ENCODE peak calls at places on chromosomes 5 and 9, in seven cellular contexts. One of them, this sample, is unnamed.
A peak's percentile ranks its signal among the peaks of the same experiment; 100 is the strongest.

GRCh38 chr9:135468866-135469521 is 10.6 kb upstream of the PPP1R26 start:
- DNase-seq in ovary: no peak
- DNase-seq in psoas muscle: no peak
- DNase-seq in A549: no peak
- DNase-seq in left ventricle myocardium inferior: no peak
- DNase-seq in IMR-90: peak; percentile 46
- DNase-seq in sigmoid colon: no peak
- DNase-seq in this sample: no peak

GRCh38 chr9:84668204-84669007 is 1.1 kb upstream of the NTRK2 start:
- DNase-seq in ovary: peak; percentile 83
- DNase-seq in psoas muscle: peak; percentile 74
- DNase-seq in A549: peak; percentile 67
- DNase-seq in left ventricle myocardium inferior: peak; percentile 65
- DNase-seq in IMR-90: peak; percentile 19
- DNase-seq in sigmoid colon: no peak
- DNase-seq in this sample: peak; percentile 69

GRCh38 chr5:1270933-1271914 is 23.6 kb downstream of the TERT start:
- DNase-seq in ovary: no peak
- DNase-seq in psoas muscle: no peak
- DNase-seq in A549: no peak
- DNase-seq in left ventricle myocardium inferior: no peak
- DNase-seq in IMR-90: no peak
- DNase-seq in sigmoid colon: no peak
- DNase-seq in this sample: no peak

GRCh38 chr9:63859475-63860215 is 1425.4 kb downstream of the FOXD4L5 start:
- DNase-seq in ovary: no peak
- DNase-seq in psoas muscle: peak; percentile 50
- DNase-seq in A549: peak; percentile 30
- DNase-seq in left ventricle myocardium inferior: peak; percentile 33
- DNase-seq in IMR-90: no peak
- DNase-seq in sigmoid colon: no peak
- DNase-seq in this sample: peak; percentile 42

GRCh38 chr5:162323471-162323870 is 255.9 kb downstream of the GABRG2 start:
- DNase-seq in ovary: no peak
- DNase-seq in psoas muscle: no peak
- DNase-seq in A549: no peak
- DNase-seq in left ventricle myocardium inferior: no peak
- DNase-seq in IMR-90: no peak
- DNase-seq in sigmoid colon: no peak
- DNase-seq in this sample: no peak

GRCh38 chr5:43702815-43703214 is 99.8 kb downstream of the NNT start:
- DNase-seq in ovary: no peak
- DNase-seq in psoas muscle: no peak
- DNase-seq in A549: no peak
- DNase-seq in left ventricle myocardium inferior: no peak
- DNase-seq in IMR-90: peak; percentile 23
- DNase-seq in sigmoid colon: no peak
- DNase-seq in this sample: no peak

GRCh38 chr9:129309906-129310305 is 131.8 kb upstream of the IER5L start:
- DNase-seq in ovary: peak; percentile 13
- DNase-seq in psoas muscle: peak; percentile 15
- DNase-seq in A549: no peak
- DNase-seq in left ventricle myocardium inferior: no peak
- DNase-seq in IMR-90: no peak
- DNase-seq in sigmoid colon: peak; percentile 15
- DNase-seq in this sample: peak; percentile 0

GRCh38 chr5:71454913-71455312 is 538 bp upstream of the BDP1 start:
- DNase-seq in ovary: no peak
- DNase-seq in psoas muscle: no peak
- DNase-seq in A549: no peak
- DNase-seq in left ventricle myocardium inferior: no peak
- DNase-seq in IMR-90: no peak
- DNase-seq in sigmoid colon: no peak
- DNase-seq in this sample: peak; percentile 22

GRCh38 chr5:124866355-124867063 is 120.1 kb upstream of the ZNF608 start:
- DNase-seq in ovary: no peak
- DNase-seq in psoas muscle: no peak
- DNase-seq in A549: no peak
- DNase-seq in left ventricle myocardium inferior: no peak
- DNase-seq in IMR-90: no peak
- DNase-seq in sigmoid colon: no peak
- DNase-seq in this sample: no peak
- H3K27ac ChIP-seq in ovary: no peak overlapping the region
- H3K27ac ChIP-seq in psoas muscle: no peak overlapping the region
- H3K27ac ChIP-seq in A549: no peak overlapping the region
- H3K27ac ChIP-seq in left ventricle myocardium inferior: no peak overlapping the region
- H3K27ac ChIP-seq in IMR-90: no peak overlapping the region
- H3K27ac ChIP-seq in sigmoid colon: peak overlapping the region; percentile 27
- H3K27ac ChIP-seq in this sample: no peak overlapping the region

GRCh38 chr9:69745716-69746538 is 13.9 kb downstream of the PTAR1 start:
- DNase-seq in ovary: no peak
- DNase-seq in psoas muscle: no peak
- DNase-seq in A549: no peak
- DNase-seq in left ventricle myocardium inferior: no peak
- DNase-seq in IMR-90: peak; percentile 47
- DNase-seq in sigmoid colon: no peak
- DNase-seq in this sample: no peak
- TF ChIP-seq CTCF in ovary: no peak
- TF ChIP-seq CTCF in psoas muscle: no peak
- TF ChIP-seq CTCF in A549: peak; percentile 47
- TF ChIP-seq CTCF in left ventricle myocardium inferior: peak; percentile 24
- TF ChIP-seq CTCF in IMR-90: peak; percentile 49
- TF ChIP-seq CTCF in sigmoid colon: no peak
- TF ChIP-seq CTCF in this sample: no peak

GRCh38 chr5:74636149-74636548 is 4.4 kb downstream of the ENC1 start:
- DNase-seq in ovary: no peak
- DNase-seq in psoas muscle: no peak
- DNase-seq in A549: no peak
- DNase-seq in left ventricle myocardium inferior: no peak
- DNase-seq in IMR-90: no peak
- DNase-seq in sigmoid colon: no peak
- DNase-seq in this sample: no peak
- H3K4me1 ChIP-seq in ovary: peaks cover 24% of the 10 kb centered on the region
- H3K4me1 ChIP-seq in psoas muscle: peaks cover 23% of the 10 kb centered on the region
- H3K4me1 ChIP-seq in A549: peaks cover 55% of the 10 kb centered on the region
- H3K4me1 ChIP-seq in left ventricle myocardium inferior: peaks cover 89% of the 10 kb centered on the region
- H3K4me1 ChIP-seq in IMR-90: peaks cover 28% of the 10 kb centered on the region
- H3K4me1 ChIP-seq in sigmoid colon: peaks cover 32% of the 10 kb centered on the region
- H3K4me1 ChIP-seq in this sample: peaks cover 49% of the 10 kb centered on the region

GRCh38 chr9:4167040-4167671 is 132.7 kb downstream of the GLIS3 start:
- DNase-seq in ovary: no peak
- DNase-seq in psoas muscle: no peak
- DNase-seq in A549: no peak
- DNase-seq in left ventricle myocardium inferior: no peak
- DNase-seq in IMR-90: peak; percentile 88
- DNase-seq in sigmoid colon: no peak
- DNase-seq in this sample: no peak
- H3K27ac ChIP-seq in ovary: no peak overlapping the region
- H3K27ac ChIP-seq in psoas muscle: no peak overlapping the region
- H3K27ac ChIP-seq in A549: peak overlapping the region; percentile 74
- H3K27ac ChIP-seq in left ventricle myocardium inferior: no peak overlapping the region
- H3K27ac ChIP-seq in IMR-90: no peak overlapping the region
- H3K27ac ChIP-seq in sigmoid colon: no peak overlapping the region
- H3K27ac ChIP-seq in this sample: no peak overlapping the region

GRCh38 chr5:157820593-157821252 is 38.2 kb downstream of the CLINT1 start:
- DNase-seq in ovary: no peak
- DNase-seq in psoas muscle: no peak
- DNase-seq in A549: peak; percentile 20
- DNase-seq in left ventricle myocardium inferior: no peak
- DNase-seq in IMR-90: peak; percentile 65
- DNase-seq in sigmoid colon: no peak
- DNase-seq in this sample: peak; percentile 37
- TF ChIP-seq CTCF in ovary: peak; percentile 43
- TF ChIP-seq CTCF in psoas muscle: peak; percentile 46
- TF ChIP-seq CTCF in A549: peak; percentile 80
- TF ChIP-seq CTCF in left ventricle myocardium inferior: peak; percentile 66
- TF ChIP-seq CTCF in IMR-90: peak; percentile 61
- TF ChIP-seq CTCF in sigmoid colon: no peak
- TF ChIP-seq CTCF in this sample: peak; percentile 58

This sample was measured in body of pancreas.